ENCODE peak calls at places on chromosome 1, in ten cellular contexts. X, C, N, G, Z, T, A, D, J and Y are unnamed samples.

GRCh38 chr1:23035823-23036452 is 16.7 kb downstream of the KDM1A start:
- DNase-seq in X (no peak), C (no peak), N (no peak), G (no peak), Z (no peak), T (peak; percentile 71), A (peak; percentile 74), D (no peak), J (peak; percentile 78), Y (no peak)

GRCh38 chr1:94236630-94237290 is 624 bp downstream of the ARHGAP29 start:
- DNase-seq in X (no peak), C (peak; percentile 50), N (peak; percentile 59), G (no peak), Z (peak; percentile 50), T (peak; percentile 57), A (no peak), D (peak; percentile 55), J (peak; percentile 79), Y (no peak)

GRCh38 chr1:201543871-201544521 is 5.1 kb downstream of the NAV1 start:
- DNase-seq in X (no peak), C (no peak), N (no peak), G (no peak), Z (no peak), T (no peak), A (no peak), D (no peak), J (no peak), Y (no peak)

GRCh38 chr1:108000620-108001105 is 35.7 kb upstream of the VAV3 start:
- DNase-seq in X (peak; percentile 78), C (peak; percentile 47), N (peak; percentile 95), G (peak; percentile 2), Z (peak; percentile 64), T (peak; percentile 89), A (peak; percentile 82), D (peak; percentile 91), J (no peak), Y (no peak)

GRCh38 chr1:57072775-57073174 is 107.0 kb upstream of the C8B start:
- DNase-seq in X (no peak), C (no peak), N (no peak), G (no peak), Z (no peak), T (no peak), A (no peak), D (no peak), J (peak; percentile 71), Y (no peak)

GRCh38 chr1:23020731-23021130 is 1.5 kb downstream of the KDM1A start:
- DNase-seq in X (no peak), C (no peak), N (peak; percentile 9), G (no peak), Z (no peak), T (peak; percentile 19), A (no peak), D (no peak), J (no peak), Y (no peak)

GRCh38 chr1:37946703-37947360 is at the start of gene INPP5B:
- DNase-seq in X (peak; percentile 60), C (peak; percentile 90), N (peak; percentile 92), G (peak; percentile 65), Z (peak; percentile 89), T (peak; percentile 89), A (peak; percentile 90), D (peak; percentile 94), J (peak; percentile 97), Y (peak; percentile 79)

GRCh38 chr1:54398963-54399528 is 7.1 kb downstream of the SSBP3 start:
- DNase-seq in X (no peak), C (no peak), N (no peak), G (no peak), Z (no peak), T (no peak), A (no peak), D (no peak), J (no peak), Y (no peak)

GRCh38 chr1:228272331-228272791 is 64.5 kb downstream of the OBSCN start:
- DNase-seq in X (no peak), C (no peak), N (no peak), G (no peak), Z (no peak), T (no peak), A (no peak), D (no peak), J (peak; percentile 39), Y (no peak)

GRCh38 chr1:209651148-209651547 is 1.1 kb downstream of the LAMB3 start:
- DNase-seq in X (peak; percentile 54), C (peak; percentile 47), N (peak; percentile 79), G (no peak), Z (peak; percentile 78), T (peak; percentile 76), A (peak; percentile 79), D (peak; percentile 75), J (peak; percentile 72), Y (no peak)

GRCh38 chr1:213623103-213623581 is 364.6 kb upstream of the PROX1 start:
- DNase-seq in X (no peak), C (no peak), N (no peak), G (no peak), Z (no peak), T (no peak), A (no peak), D (no peak), J (no peak), Y (peak; percentile 10)

GRCh38 chr1:161216945-161217712 is 2.0 kb downstream of the FCER1G start:
- DNase-seq in X (no peak), C (no peak), N (peak; percentile 80), G (no peak), Z (no peak), T (peak; percentile 60), A (peak; percentile 85), D (peak; percentile 79), J (peak; percentile 39), Y (peak; percentile 66)
- H3K4me3 ChIP-seq in X (no peak overlapping the region), C (no peak overlapping the region), N (no peak overlapping the region), G (no peak overlapping the region), Z (peak overlapping the region; percentile 31), T (no peak overlapping the region), A (peak overlapping the region; percentile 1), D (peak overlapping the region; percentile 24), J (no peak overlapping the region), Y (no peak overlapping the region)

GRCh38 chr1:185716095-185716494 is 18.1 kb upstream of the HMCN1 start:
- DNase-seq in X (no peak), C (no peak), N (no peak), G (no peak), Z (no peak), T (no peak), A (no peak), D (no peak), J (no peak), Y (no peak)

GRCh38 chr1:185721553-185721952 is 12.6 kb upstream of the HMCN1 start:
- DNase-seq in X (no peak), C (no peak), N (no peak), G (no peak), Z (no peak), T (no peak), A (no peak), D (no peak), J (no peak), Y (no peak)

GRCh38 chr1:185720633-185721272 is 13.4 kb upstream of the HMCN1 start:
- DNase-seq in X (peak; percentile 43), C (no peak), N (peak; percentile 72), G (no peak), Z (no peak), T (peak; percentile 75), A (peak; percentile 22), D (peak; percentile 90), J (no peak), Y (no peak)

DNA sequence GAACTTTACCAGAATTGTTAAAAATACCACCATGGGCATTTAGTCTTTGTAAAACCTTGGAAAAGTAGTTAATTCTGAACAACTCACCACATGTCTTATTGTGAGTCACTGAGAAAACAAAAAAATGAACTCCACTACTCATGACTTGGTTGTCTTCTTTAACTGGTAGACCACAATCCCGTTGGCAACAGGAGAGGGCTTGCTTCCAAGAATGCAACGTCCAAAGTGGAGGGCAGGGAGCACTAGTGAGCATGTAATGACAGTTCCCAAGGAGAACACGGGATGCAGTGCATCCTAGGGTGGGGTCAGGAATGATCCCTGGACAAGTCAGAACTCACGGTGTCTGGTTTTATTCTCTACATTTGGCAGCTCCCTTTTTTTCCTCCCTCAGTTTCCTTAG is 15.2 kb upstream of the HMCN1 start:
- DNase-seq in X (peak; percentile 82), C (no peak), N (peak; percentile 86), G (peak; percentile 36), Z (no peak), T (peak; percentile 96), A (peak; percentile 93), D (peak; percentile 86), J (peak; percentile 81), Y (no peak)
- TF ChIP-seq CTCF in X (peak; percentile 46), C (no peak), N (peak; percentile 45), G (peak; percentile 42), Z (no peak), T (peak; percentile 52), A (peak; percentile 73), D (peak; percentile 44), J (peak; percentile 70), Y (no peak)

DNA sequence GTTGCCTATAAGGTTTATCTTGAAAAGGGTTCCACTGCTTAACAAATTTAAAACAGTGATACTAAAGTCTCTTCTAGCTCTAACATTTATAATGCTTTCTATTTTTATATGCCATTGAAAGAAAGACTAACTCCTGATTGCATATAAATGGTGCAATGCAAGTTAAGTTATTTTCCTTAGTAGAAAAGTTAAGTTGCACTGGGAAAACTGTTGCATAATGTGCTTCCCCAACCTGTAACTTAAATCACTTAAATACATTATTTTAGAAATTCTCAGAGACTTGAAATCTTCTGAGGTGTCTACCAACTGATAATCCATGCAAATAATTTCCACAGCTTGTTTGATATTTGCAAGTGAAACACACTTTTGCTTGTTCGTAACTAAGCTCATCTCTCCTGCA is 175.0 kb upstream of the HMCN1 start:
- DNase-seq in X (no peak), C (no peak), N (no peak), G (no peak), Z (no peak), T (no peak), A (no peak), D (no peak), J (no peak), Y (no peak)
- H3K4me3 ChIP-seq in X (no peak overlapping the region), C (no peak overlapping the region), N (no peak overlapping the region), G (no peak overlapping the region), Z (no peak overlapping the region), T (no peak overlapping the region), A (no peak overlapping the region), D (no peak overlapping the region), J (no peak overlapping the region), Y (no peak overlapping the region)

DNA sequence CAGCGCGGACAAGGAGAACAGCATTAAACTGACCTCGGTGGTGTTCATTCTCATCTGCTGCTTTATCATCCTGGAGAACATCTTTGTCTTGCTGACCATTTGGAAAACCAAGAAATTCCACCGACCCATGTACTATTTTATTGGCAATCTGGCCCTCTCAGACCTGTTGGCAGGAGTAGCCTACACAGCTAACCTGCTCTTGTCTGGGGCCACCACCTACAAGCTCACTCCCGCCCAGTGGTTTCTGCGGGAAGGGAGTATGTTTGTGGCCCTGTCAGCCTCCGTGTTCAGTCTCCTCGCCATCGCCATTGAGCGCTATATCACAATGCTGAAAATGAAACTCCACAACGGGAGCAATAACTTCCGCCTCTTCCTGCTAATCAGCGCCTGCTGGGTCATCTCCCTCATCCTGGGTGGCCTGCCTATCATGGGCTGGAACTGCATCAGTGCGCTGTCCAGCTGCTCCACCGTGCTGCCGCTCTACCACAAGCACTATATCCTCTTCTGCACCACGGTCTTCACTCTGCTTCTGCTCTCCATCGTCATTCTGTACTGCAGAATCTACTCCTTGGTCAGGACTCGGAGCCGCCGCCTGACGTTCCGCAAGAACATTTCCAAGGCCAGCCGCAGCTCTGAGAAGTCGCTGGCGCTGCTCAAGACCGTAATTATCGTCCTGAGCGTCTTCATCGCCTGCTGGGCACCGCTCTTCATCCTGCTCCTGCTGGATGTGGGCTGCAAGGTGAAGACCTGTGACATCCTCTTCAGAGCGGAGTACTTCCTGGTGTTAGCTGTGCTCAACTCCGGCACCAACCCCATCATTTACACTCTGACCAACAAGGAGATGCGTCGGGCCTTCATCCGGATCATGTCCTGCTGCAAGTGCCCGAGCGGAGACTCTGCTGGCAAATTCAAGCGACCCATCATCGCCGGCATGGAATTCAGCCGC is 2.5 kb downstream of the S1PR1 start:
- DNase-seq in X (no peak), C (peak; percentile 42), N (peak; percentile 46), G (no peak), Z (no peak), T (no peak), A (no peak), D (no peak), J (no peak), Y (no peak)
- TF ChIP-seq CTCF in X (no peak), C (no peak), N (peak; percentile 6), G (no peak), Z (peak; percentile 1), T (no peak), A (no peak), D (no peak), J (peak; percentile 36), Y (peak; percentile 5)